ENCODE peak calls at places on chromosomes 7 and 10, in nine cellular contexts. X, R, D, Z, A, J, G, M and V are unnamed samples.

GRCh38 chr10:7035111-7035761 is 375.6 kb downstream of the SFMBT2 start:
- DNase-seq in X (no peak), R (no peak), D (no peak), Z (no peak), A (no peak), J (no peak), G (no peak), M (no peak), V (no peak)

GRCh38 chr10:99709480-99710229 is 22.3 kb downstream of the COX15 start:
- DNase-seq in X (no peak), R (no peak), D (no peak), Z (no peak), A (peak), J (no peak), G (no peak), M (no peak), V (no peak)

GRCh38 chr10:79274279-79275104 is 72.8 kb upstream of the PPIF start:
- DNase-seq in X (no peak), R (peak), D (no peak), Z (peak), A (no peak), J (no peak), G (no peak), M (peak), V (no peak)

GRCh38 chr10:128095023-128095752 is 31.0 kb downstream of the MKI67 start:
- DNase-seq in X (peak), R (no peak), D (no peak), Z (peak), A (no peak), J (peak), G (peak), M (no peak), V (no peak)

GRCh38 chr7:40673285-40673684 is 538.5 kb downstream of the SUGCT start:
- DNase-seq in X (no peak), R (no peak), D (no peak), Z (no peak), A (no peak), J (peak), G (peak), M (no peak), V (peak)

GRCh38 chr10:92434385-92434784 is 139.5 kb downstream of the IDE start:
- DNase-seq in X (no peak), R (no peak), D (no peak), Z (no peak), A (no peak), J (no peak), G (no peak), M (no peak), V (no peak)

GRCh38 chr10:22339761-22340361 is 5.4 kb upstream of the SPAG6 start:
- DNase-seq in X (no peak), R (no peak), D (no peak), Z (no peak), A (no peak), J (no peak), G (no peak), M (no peak), V (no peak)

GRCh38 chr7:155861480-155861868 is 49.2 kb upstream of the SHH start:
- DNase-seq in X (no peak), R (no peak), D (no peak), Z (peak), A (no peak), J (no peak), G (no peak), M (no peak), V (no peak)

GRCh38 chr10:71797533-71798307 is 24.4 kb upstream of the VSIR start:
- DNase-seq in X (no peak), R (no peak), D (no peak), Z (no peak), A (no peak), J (no peak), G (no peak), M (no peak), V (no peak)

GRCh38 chr7:125363873-125364272 is 434.2 kb upstream of the POT1 start:
- DNase-seq in X (no peak), R (no peak), D (no peak), Z (no peak), A (no peak), J (no peak), G (no peak), M (no peak), V (no peak)

GRCh38 chr10:88890681-88891371 is 10.8 kb downstream of the STAMBPL1 start:
- DNase-seq in X (no peak), R (no peak), D (no peak), Z (no peak), A (no peak), J (no peak), G (no peak), M (no peak), V (no peak)

GRCh38 chr7:131600578-131600977 is 44.1 kb upstream of the PODXL start:
- DNase-seq in X (no peak), R (no peak), D (no peak), Z (no peak), A (no peak), J (no peak), G (no peak), M (no peak), V (no peak)

GRCh38 chr10:88598060-88598459 is 11.5 kb downstream of the LIPJ start:
- DNase-seq in X (no peak), R (no peak), D (no peak), Z (no peak), A (peak), J (no peak), G (no peak), M (no peak), V (no peak)

GRCh38 chr10:114879541-114880158 is 58.1 kb downstream of the FHIP2A start:
- DNase-seq in X (no peak), R (no peak), D (no peak), Z (peak), A (peak), J (peak), G (peak), M (no peak), V (no peak)

GRCh38 chr7:100547872-100548271 is 8.9 kb downstream of the AGFG2 start:
- DNase-seq in X (no peak), R (no peak), D (no peak), Z (no peak), A (no peak), J (no peak), G (no peak), M (no peak), V (no peak)

GRCh38 chr7:117470777-117471176 is 9.0 kb upstream of the CFTR start:
- DNase-seq in X (no peak), R (peak), D (peak), Z (peak), A (peak), J (peak), G (no peak), M (no peak), V (no peak)

GRCh38 chr10:22720667-22721066 is 6.3 kb upstream of the PIP4K2A start:
- DNase-seq in X (no peak), R (no peak), D (no peak), Z (no peak), A (no peak), J (no peak), G (no peak), M (no peak), V (no peak)

GRCh38 chr7:148587076-148587475 is 3.5 kb upstream of the C7orf33 start:
- DNase-seq in X (no peak), R (no peak), D (no peak), Z (no peak), A (no peak), J (no peak), G (no peak), M (no peak), V (no peak)

GRCh38 chr10:80201592-80202256 is 3.6 kb downstream of the ANXA11 start:
- DNase-seq in X (no peak), R (no peak), D (no peak), Z (no peak), A (no peak), J (no peak), G (no peak), M (no peak), V (no peak)

GRCh38 chr7:34758111-34758601 is 100.1 kb downstream of the NPSR1 start:
- DNase-seq in X (no peak), R (no peak), D (no peak), Z (no peak), A (no peak), J (no peak), G (no peak), M (no peak), V (no peak)

GRCh38 chr7:22731781-22732180 is 4.8 kb downstream of the IL6 start:
- DNase-seq in X (no peak), R (no peak), D (no peak), Z (no peak), A (no peak), J (no peak), G (no peak), M (no peak), V (no peak)

GRCh38 chr7:102096706-102097427 is 189.8 kb upstream of the SH2B2 start:
- DNase-seq in X (no peak), R (no peak), D (no peak), Z (no peak), A (no peak), J (no peak), G (no peak), M (no peak), V (no peak)

GRCh38 chr7:159158888-159159405 is 14.3 kb upstream of the VIPR2 start:
- DNase-seq in X (no peak), R (no peak), D (no peak), Z (no peak), A (no peak), J (peak), G (no peak), M (no peak), V (no peak)